ENCODE peak calls at places on chromosomes 7 and 10, in four cellular contexts. E is psoas muscle, Y is testis, A is astrocyte. J is an unnamed sample. For H3K36me3, the result is how much of the 10 kb centered on the place peaks cover.

GRCh38 chr10:75399461-75400162 is 2.0 kb downstream of the ZNF503 start:
- DNase-seq in Y (peak), E (peak), A (peak), J (peak)

GRCh38 chr10:78028438-78029293 is 649 bp downstream of the POLR3A start:
- DNase-seq in A (peak), E (no peak), Y (no peak), J (peak)

GRCh38 chr7:69717221-69717620 is 118.9 kb downstream of the AUTS2 start:
- DNase-seq in Y (no peak), E (no peak), A (no peak), J (no peak)

GRCh38 chr7:134947831-134948230 is 38.5 kb upstream of the AGBL3 start:
- DNase-seq in A (no peak), E (no peak), Y (no peak), J (no peak)

GRCh38 chr7:19754521-19755116 is 18.8 kb downstream of the TMEM196 start:
- DNase-seq in Y (no peak), E (no peak), A (no peak), J (no peak)

GRCh38 chr10:26780793-26781601 is 79.8 kb downstream of the ABI1 start:
- DNase-seq in Y (no peak), E (no peak), A (peak), J (peak)

GRCh38 chr7:134562136-134562535 is 13.2 kb downstream of the AKR1B15 start:
- DNase-seq in Y (peak), E (no peak), A (peak), J (no peak)

GRCh38 chr10:110758898-110759297 is 112.8 kb upstream of the PDCD4 start:
- DNase-seq in Y (no peak), E (no peak), A (peak), J (no peak)

GRCh38 chr10:71271626-71272025 is 47.4 kb upstream of the SLC29A3 start:
- DNase-seq in Y (no peak), E (no peak), A (peak), J (no peak)

GRCh38 chr10:70430489-70431445 is 10.7 kb downstream of the NODAL start:
- DNase-seq in E (peak), Y (peak), A (no peak), J (peak)

GRCh38 chr7:139989366-139990141 is 73.2 kb downstream of the PARP12 start:
- DNase-seq in A (no peak), Y (no peak), E (no peak), J (no peak)

GRCh38 chr10:80536361-80536835 is 1.3 kb upstream of the SH2D4B start:
- DNase-seq in Y (no peak), A (no peak), E (no peak), J (no peak)

GRCh38 chr10:95559466-95559865 is 1.7 kb downstream of the SORBS1 start:
- DNase-seq in E (no peak), Y (no peak), A (no peak), J (no peak)

GRCh38 chr7:96045919-96046318 is 273.6 kb downstream of the DYNC1I1 start:
- DNase-seq in Y (no peak), A (no peak), E (no peak), J (peak)

GRCh38 chr7:81769891-81770818 is at the start of gene HGF:
- DNase-seq in E (peak), Y (peak), A (peak), J (peak)

GRCh38 chr7:46072722-46073121 is 151.7 kb upstream of the IGFBP3 start:
- DNase-seq in A (peak), Y (no peak), E (no peak), J (no peak)

GRCh38 chr7:47495269-47495875 is 86.5 kb downstream of the TNS3 start:
- DNase-seq in Y (no peak), E (no peak), A (no peak), J (no peak)

GRCh38 chr10:83648184-83648583 is 491.1 kb upstream of the GHITM start:
- DNase-seq in Y (no peak), E (no peak), A (no peak), J (no peak)

GRCh38 chr10:34757933-34758332 is 57.2 kb downstream of the PARD3 start:
- DNase-seq in A (no peak), Y (no peak), E (no peak), J (no peak)

GRCh38 chr7:38675500-38676106 is 44.4 kb upstream of the AMPH start:
- DNase-seq in Y (no peak), E (no peak), A (no peak), J (no peak)

GRCh38 chr7:151924508-151924907 is 31.7 kb upstream of the GALNTL5 start:
- DNase-seq in E (no peak), Y (no peak), A (no peak), J (no peak)
- H3K27ac ChIP-seq in E (no peak), Y (peak), A (no peak), J (no peak)

GRCh38 chr7:32218741-32219283 is 148.6 kb upstream of the PDE1C start:
- DNase-seq in A (no peak), Y (no peak), E (no peak), J (no peak)
- H3K36me3 ChIP-seq in A (under half), Y (under half), E (under half), J (under half)

GRCh38 chr10:24468281-24468751 is 255.4 kb downstream of the ARHGAP21 start:
- DNase-seq in A (peak), Y (peak), E (peak), J (no peak)
- H3K27ac ChIP-seq in A (peak), Y (no peak), E (peak), J (peak)

GRCh38 chr7:1717903-1718676 is 48.0 kb downstream of the ELFN1 start:
- DNase-seq in Y (no peak), A (no peak), E (no peak), J (peak)

GRCh38 chr7:1720325-1720724 is 50.2 kb downstream of the ELFN1 start:
- DNase-seq in A (no peak), Y (no peak), E (no peak), J (peak)

GRCh38 chr7:1717095-1717483 is 47.0 kb downstream of the ELFN1 start:
- DNase-seq in Y (no peak), E (no peak), A (no peak), J (peak)

GRCh38 chr7:1721047-1721687 is 51.1 kb downstream of the ELFN1 start:
- DNase-seq in A (peak), Y (no peak), E (peak), J (no peak)

DNA sequence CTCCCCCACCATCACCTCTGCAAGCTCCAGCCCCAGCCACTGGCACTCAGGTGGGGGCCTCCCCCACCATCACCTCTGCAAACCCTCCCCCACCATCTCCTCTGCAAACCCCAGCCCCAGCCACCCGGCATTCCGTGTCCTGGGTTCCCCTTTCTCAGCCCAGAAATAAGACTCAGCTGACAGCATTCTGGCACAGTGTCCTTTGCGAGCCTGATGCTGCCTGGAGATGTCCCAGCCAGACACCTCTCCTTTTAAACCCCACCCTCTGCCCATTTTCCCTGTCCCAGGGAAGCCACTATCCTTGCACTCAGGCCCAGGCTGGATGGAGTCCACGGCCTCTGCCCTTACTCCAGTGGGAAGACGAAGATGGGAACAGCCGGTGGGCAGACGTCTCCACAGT is 49.8 kb downstream of the ELFN1 start:
- DNase-seq in A (no peak), E (no peak), Y (no peak), J (no peak)
- H3K36me3 ChIP-seq in A (under half), E (under half), Y (under half), J (under half)